ENCODE peak calls at places on chromosomes 13 and 19, in ten cellular contexts. I is A549, H is heart right ventricle, Z is kidney, V is astrocyte, R is WERI-Rb-1, E is fibroblast of lung, L is endothelial cell of umbilical vein, K is colonic mucosa, F is tibial artery. P is an unnamed sample. For H3K9me3, the result is how much of the 10 kb centered on the place peaks cover.

GRCh38 chr13:44273991-44274810 is 99.4 kb upstream of the SERP2 start:
- DNase-seq in E (no peak), Z (no peak), V (no peak), H (no peak), I (no peak), K (no peak), L (peak), F (no peak), R (no peak), P (no peak)

GRCh38 chr19:28217064-28217463 is 995.9 kb downstream of the UQCRFS1 start:
- DNase-seq in I (no peak), V (no peak), R (no peak), L (no peak), Z (no peak), F (no peak), H (no peak), E (no peak), K (no peak), P (no peak)

GRCh38 chr19:47240996-47241918 is 10.3 kb upstream of the BBC3 start:
- DNase-seq in R (peak), L (peak), Z (peak), E (peak), I (peak), K (peak), V (peak), F (peak), H (peak), P (peak)

GRCh38 chr13:90070362-90070761 is 1277.1 kb upstream of the MIR17HG start:
- DNase-seq in L (no peak), K (no peak), Z (no peak), H (no peak), F (no peak), V (no peak), E (no peak), I (no peak), R (no peak), P (no peak)

GRCh38 chr19:41987141-41987860 is 6.7 kb downstream of the ATP1A3 start:
- DNase-seq in H (no peak), F (no peak), K (no peak), E (no peak), V (no peak), L (no peak), Z (no peak), I (no peak), R (no peak), P (no peak)

GRCh38 chr13:110044521-110045200 is 258.3 kb upstream of the IRS2 start:
- DNase-seq in H (no peak), K (no peak), F (no peak), Z (no peak), V (peak), R (no peak), E (peak), L (no peak), I (no peak), P (no peak)

GRCh38 chr19:47005164-47005641 is 14.4 kb upstream of the NPAS1 start:
- DNase-seq in K (no peak), V (no peak), F (no peak), L (no peak), Z (no peak), H (no peak), I (no peak), R (no peak), E (no peak), P (no peak)

GRCh38 chr19:56687036-56687435 is 15.5 kb upstream of the ZNF835 start:
- DNase-seq in L (no peak), K (no peak), R (no peak), Z (no peak), V (no peak), E (no peak), F (no peak), H (no peak), I (no peak), P (no peak)

GRCh38 chr19:16336571-16336970 is 11.9 kb downstream of the KLF2 start:
- DNase-seq in H (no peak), F (no peak), K (no peak), I (no peak), V (peak), L (no peak), R (no peak), E (peak), Z (no peak), P (no peak)

GRCh38 chr19:49224856-49225255 is 67.3 kb downstream of the TRPM4 start:
- DNase-seq in R (peak), F (no peak), H (no peak), E (peak), V (peak), K (peak), L (peak), Z (no peak), I (peak), P (peak)

GRCh38 chr13:109669956-109670355 is 116.4 kb downstream of the IRS2 start:
- DNase-seq in F (no peak), Z (no peak), L (no peak), R (no peak), H (no peak), E (no peak), I (no peak), K (no peak), V (no peak), P (no peak)

GRCh38 chr13:110590577-110590976 is 24.8 kb upstream of the NAXD start:
- DNase-seq in R (no peak), F (no peak), I (no peak), H (no peak), L (no peak), Z (peak), V (no peak), K (no peak), E (no peak), P (no peak)

GRCh38 chr13:97471721-97472120 is 37.8 kb downstream of the RAP2A start:
- DNase-seq in Z (no peak), V (no peak), E (no peak), L (no peak), R (no peak), H (no peak), I (no peak), F (no peak), K (no peak), P (no peak)

GRCh38 chr19:5321851-5322681 is 18.5 kb downstream of the PTPRS start:
- DNase-seq in L (no peak), R (no peak), V (no peak), E (no peak), Z (no peak), I (no peak), K (peak), F (no peak), H (no peak), P (no peak)

GRCh38 chr19:42465827-42466280 is 23.1 kb upstream of the CXCL17 start:
- DNase-seq in R (no peak), E (no peak), L (no peak), Z (no peak), I (no peak), V (no peak), F (no peak), K (no peak), H (no peak), P (no peak)

GRCh38 chr13:43405457-43405856 is 381.3 kb downstream of the ENOX1 start:
- DNase-seq in Z (no peak), F (no peak), E (peak), L (no peak), I (peak), H (no peak), V (peak), K (no peak), R (no peak), P (no peak)

GRCh38 chr13:64648293-64648692 is 2581.8 kb downstream of the PCDH9 start:
- DNase-seq in I (no peak), V (no peak), L (no peak), F (no peak), R (no peak), Z (no peak), K (no peak), H (no peak), E (no peak), P (no peak)

GRCh38 chr13:22336460-22336859 is 665.6 kb downstream of the FGF9 start:
- DNase-seq in R (no peak), I (no peak), E (no peak), Z (no peak), F (no peak), V (no peak), H (no peak), K (no peak), L (no peak), P (no peak)

GRCh38 chr13:54989418-54989817 is 1960.8 kb downstream of the OLFM4 start:
- DNase-seq in I (no peak), F (no peak), Z (no peak), L (no peak), H (no peak), R (no peak), V (no peak), K (no peak), E (no peak), P (no peak)

GRCh38 chr13:82803341-82803740 is 1078.9 kb downstream of the SLITRK1 start:
- DNase-seq in E (no peak), R (no peak), V (no peak), H (no peak), Z (no peak), I (no peak), L (no peak), K (no peak), F (no peak), P (no peak)

GRCh38 chr13:101626925-101627555 is 174.6 kb downstream of the ITGBL1 start:
- DNase-seq in Z (no peak), F (no peak), L (peak), H (no peak), V (no peak), E (no peak), R (no peak), I (no peak), K (no peak), P (peak)

GRCh38 chr13:97712770-97713169 is 240.7 kb upstream of the IPO5 start:
- DNase-seq in Z (no peak), K (no peak), I (no peak), R (no peak), F (no peak), L (no peak), E (no peak), H (no peak), V (no peak), P (no peak)

GRCh38 chr19:46723471-46723870 is 6.6 kb upstream of the PRKD2 start:
- DNase-seq in K (no peak), R (no peak), V (no peak), L (no peak), H (no peak), Z (peak), E (no peak), F (no peak), I (no peak), P (no peak)

GRCh38 chr13:96762876-96763275 is 231.4 kb downstream of the OXGR1 start:
- DNase-seq in L (no peak), K (no peak), V (no peak), Z (no peak), I (no peak), R (no peak), H (no peak), F (no peak), E (peak), P (no peak)

GRCh38 chr19:3852614-3853254 is 16.1 kb downstream of the ZFR2 start:
- DNase-seq in I (peak), R (peak), F (no peak), E (peak), K (peak), H (peak), Z (no peak), V (peak), L (peak), P (peak)

GRCh38 chr19:20482721-20483120 is 82.9 kb downstream of the ZNF737 start:
- DNase-seq in E (no peak), R (peak), I (peak), H (no peak), F (no peak), V (no peak), L (no peak), K (no peak), Z (no peak), P (no peak)

GRCh38 chr13:46804391-46804815 is 7.4 kb upstream of the ESD start:
- DNase-seq in L (no peak), E (peak), I (peak), H (no peak), K (no peak), Z (no peak), V (peak), R (no peak), F (no peak), P (no peak)

GRCh38 chr13:52617070-52618060 is 24.9 kb upstream of the HNRNPA1L2 start:
- DNase-seq in I (peak), E (peak), Z (peak), R (peak), K (peak), F (peak), H (peak), L (peak), V (peak), P (peak)

GRCh38 chr19:13208131-13208963 is 58.1 kb downstream of the IER2 start:
- DNase-seq in E (peak), F (peak), R (no peak), I (no peak), L (peak), Z (peak), V (peak), H (peak), K (peak), P (peak)

GRCh38 chr19:44746946-44747738 is 1.4 kb upstream of the BCL3 start:
- DNase-seq in R (peak), K (peak), E (peak), I (peak), L (peak), H (peak), Z (peak), V (peak), F (peak), P (peak)

GRCh38 chr19:52566588-52566987 is 3.5 kb upstream of the ZNF701 start:
- DNase-seq in E (peak), F (no peak), R (no peak), K (no peak), L (peak), Z (no peak), H (no peak), V (peak), I (peak), P (no peak)

GRCh38 chr13:78524936-78525335 is 78.4 kb downstream of the POU4F1 start:
- DNase-seq in K (no peak), R (no peak), Z (no peak), I (no peak), F (no peak), V (no peak), L (no peak), E (no peak), H (no peak), P (no peak)

GRCh38 chr13:91771229-91771628 is 372.8 kb downstream of the GPC5 start:
- DNase-seq in I (no peak), K (no peak), F (no peak), Z (no peak), E (no peak), V (no peak), R (no peak), H (no peak), L (no peak), P (no peak)

GRCh38 chr13:73090116-73090811 is 31.5 kb downstream of the KLF5 start:
- DNase-seq in V (peak), R (no peak), F (no peak), E (peak), L (peak), Z (no peak), I (peak), H (no peak), K (peak), P (peak)

GRCh38 chr19:1262687-1263123 is 6.4 kb upstream of the CIRBP start:
- DNase-seq in E (no peak), I (no peak), L (no peak), V (no peak), Z (peak), R (no peak), K (no peak), F (no peak), H (peak), P (no peak)

GRCh38 chr13:47904239-47904638 is 96.8 kb downstream of the SUCLA2 start:
- DNase-seq in L (no peak), E (no peak), H (no peak), I (no peak), V (no peak), R (no peak), K (no peak), Z (no peak), F (no peak), P (no peak)
- H3K4me3 ChIP-seq in L (no peak), E (peak), H (peak), I (no peak), V (no peak), R (no peak), K (no peak), Z (peak), F (peak), P (no peak)

GRCh38 chr19:43553656-43554055 is 20.7 kb downstream of the ZNF575 start:
- DNase-seq in F (no peak), I (no peak), V (no peak), L (no peak), R (peak), Z (peak), H (no peak), E (no peak), K (no peak), P (no peak)
- TF ChIP-seq CTCF in F (no peak), I (no peak), V (no peak), L (no peak), R (no peak), Z (no peak), H (no peak), E (no peak), K (no peak), P (no peak)

GRCh38 chr19:37506387-37507166 is at the start of gene ZNF793:
- DNase-seq in F (peak), Z (peak), L (peak), K (peak), R (peak), E (peak), I (peak), H (peak), V (peak), P (peak)

GRCh38 chr19:37511186-37511585 is 4.4 kb downstream of the ZNF793 start:
- DNase-seq in H (no peak), L (no peak), R (no peak), K (no peak), V (no peak), I (no peak), E (no peak), F (no peak), Z (no peak), P (no peak)

GRCh38 chr19:37511821-37512220 is 5.1 kb downstream of the ZNF793 start:
- DNase-seq in R (no peak), H (no peak), K (no peak), E (no peak), V (no peak), I (no peak), Z (no peak), F (no peak), L (no peak), P (no peak)

GRCh38 chr19:37507167-37507464 is 377 bp downstream of the ZNF793 start:
- DNase-seq in F (no peak), V (no peak), R (no peak), I (no peak), E (no peak), L (no peak), H (no peak), Z (no peak), K (no peak), P (no peak)

GRCh38 chr19:37505958-37506386 is 767 bp upstream of the ZNF793 start:
- DNase-seq in F (no peak), H (no peak), V (no peak), R (no peak), I (no peak), L (no peak), K (peak), Z (no peak), E (no peak), P (no peak)
- H3K9me3 ChIP-seq in F (under half), H (under half), V (under half), R (under half), I (half or more), L (under half), K (under half), Z (under half), E (under half), P (under half)

GRCh38 chr19:51326216-51327065 is 15.0 kb downstream of the IGLON5 start:
- DNase-seq in L (no peak), I (no peak), K (no peak), E (no peak), Z (no peak), H (no peak), F (no peak), R (no peak), V (no peak), P (no peak)
- H3K4me3 ChIP-seq in L (no peak), I (peak), K (no peak), E (no peak), Z (no peak), H (no peak), F (no peak), R (no peak), V (no peak), P (no peak)

GRCh38 chr13:60629158-60629557 is 232.1 kb downstream of the TDRD3 start:
- DNase-seq in F (no peak), L (no peak), R (no peak), I (no peak), H (no peak), E (no peak), Z (no peak), K (no peak), V (no peak), P (no peak)

GRCh38 chr13:60623131-60623530 is 226.1 kb downstream of the TDRD3 start:
- DNase-seq in L (no peak), E (no peak), K (no peak), Z (no peak), V (no peak), I (no peak), R (no peak), H (no peak), F (no peak), P (no peak)

GRCh38 chr13:60627071-60627686 is 230.2 kb downstream of the TDRD3 start:
- DNase-seq in Z (no peak), I (peak), R (peak), V (peak), E (peak), H (peak), K (no peak), F (no peak), L (peak), P (no peak)
- TF ChIP-seq CTCF in Z (peak), I (peak), R (peak), V (peak), E (peak), H (peak), K (no peak), F (peak), L (peak), P (no peak)

DNA sequence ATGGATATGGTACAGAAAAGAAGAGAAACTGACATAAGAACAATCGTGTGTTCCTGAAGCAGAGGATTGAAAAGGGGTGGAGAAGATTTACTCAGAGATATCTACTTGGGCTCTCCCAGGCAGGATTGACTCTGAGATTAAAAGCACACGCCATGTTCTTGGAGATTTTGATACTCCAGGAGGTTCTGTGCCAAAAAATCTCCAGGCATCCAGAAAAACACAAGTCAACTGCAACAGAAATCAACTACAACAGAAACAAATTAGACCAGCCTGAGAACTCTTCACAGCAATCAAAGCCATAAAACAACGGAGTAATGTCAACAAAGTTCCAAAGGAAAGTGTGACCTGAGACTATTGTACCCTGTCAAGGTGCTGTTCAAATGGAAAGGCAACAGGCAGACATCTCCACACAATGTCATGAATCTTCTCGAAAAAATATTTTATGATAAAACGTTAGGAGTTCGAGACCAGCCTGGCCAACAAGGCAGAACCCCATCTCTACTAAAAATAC is 104.2 kb downstream of the UBL3 start:
- DNase-seq in V (no peak), K (no peak), R (no peak), Z (no peak), I (no peak), L (no peak), H (no peak), E (no peak), F (no peak), P (no peak)
- H3K9me3 ChIP-seq in V (under half), K (under half), R (under half), Z (under half), I (under half), L (under half), H (under half), E (under half), F (under half), P (under half)

DNA sequence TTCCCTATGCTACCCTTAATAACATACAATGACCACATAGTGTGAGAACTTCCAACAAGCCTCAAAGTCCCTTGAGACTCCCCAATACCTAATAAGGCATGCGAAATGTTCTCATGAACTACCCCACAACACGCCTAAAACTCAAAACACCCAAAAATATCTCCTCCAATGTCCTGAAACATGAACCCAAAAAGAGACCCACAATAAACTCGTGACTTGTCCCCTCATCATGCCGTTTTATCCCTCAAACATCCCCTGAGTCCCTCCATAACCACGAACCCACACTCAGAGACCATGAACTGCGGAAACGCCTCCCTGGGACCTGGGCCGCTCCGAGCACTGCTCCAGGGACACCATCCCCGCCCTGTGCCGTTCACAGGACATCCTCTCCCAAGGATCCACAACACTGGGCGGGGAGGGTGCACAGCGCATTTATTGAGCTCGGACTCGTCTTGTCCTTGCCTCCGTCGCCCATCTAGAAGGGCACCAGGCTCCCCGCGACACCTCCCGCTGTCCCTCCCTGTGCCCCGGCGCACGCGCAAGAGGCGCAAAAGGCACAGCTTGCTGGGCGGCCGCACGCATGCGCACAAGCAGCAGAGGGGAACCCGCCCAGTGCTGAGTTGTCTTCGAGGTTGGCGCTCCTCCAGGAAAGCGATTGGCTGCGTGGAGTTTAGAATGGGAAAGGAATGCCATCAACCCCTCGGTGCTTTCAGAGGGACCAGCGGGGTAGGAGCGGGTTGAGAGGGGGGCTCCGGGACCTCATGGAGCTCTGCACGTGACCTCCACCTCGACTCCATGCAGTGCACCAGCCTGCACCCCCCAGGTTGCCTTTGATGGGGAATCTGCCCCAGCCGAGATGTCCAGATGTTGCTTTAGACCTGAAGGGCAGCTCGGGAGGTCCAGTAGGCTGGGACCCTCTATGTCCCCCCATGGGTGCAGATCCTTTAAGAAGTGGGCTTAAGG is 8.8 kb downstream of the FXYD3 start:
- DNase-seq in E (peak), Z (peak), F (peak), H (peak), R (no peak), I (peak), L (peak), V (peak), K (peak), P (peak)
- H3K4me3 ChIP-seq in E (peak), Z (peak), F (peak), H (peak), R (no peak), I (peak), L (peak), V (peak), K (peak), P (peak)

P was measured in mucosa of descending colon.